ENCODE peak calls at places on chromosomes 1 and 21, in four cellular contexts. One of them, this sample, is unnamed.

GRCh38 chr1:158527190-158527815 is 26.9 kb downstream of the OR6Y1 start:
- DNase-seq in prostate gland: no peak
- DNase-seq in K562: no peak
- DNase-seq in right lobe of liver: no peak
- DNase-seq in this sample: no peak

GRCh38 chr1:231032963-231033362 is 7.1 kb downstream of the FAM89A start:
- DNase-seq in prostate gland: no peak
- DNase-seq in K562: no peak
- DNase-seq in right lobe of liver: no peak
- DNase-seq in this sample: no peak

GRCh38 chr1:29893806-29894205 is 657.5 kb downstream of the PTPRU start:
- DNase-seq in prostate gland: no peak
- DNase-seq in K562: no peak
- DNase-seq in right lobe of liver: no peak
- DNase-seq in this sample: no peak

GRCh38 chr1:185939142-185939541 is 205.0 kb downstream of the HMCN1 start:
- DNase-seq in prostate gland: no peak
- DNase-seq in K562: no peak
- DNase-seq in right lobe of liver: no peak
- DNase-seq in this sample: no peak

GRCh38 chr1:150970818-150971582 is 3.6 kb downstream of the CERS2 start:
- DNase-seq in prostate gland: peak; percentile 18
- DNase-seq in K562: no peak
- DNase-seq in right lobe of liver: peak; percentile 87
- DNase-seq in this sample: peak; percentile 58

GRCh38 chr1:195096051-195096521 is 1512.2 kb downstream of the KCNT2 start:
- DNase-seq in prostate gland: no peak
- DNase-seq in K562: no peak
- DNase-seq in right lobe of liver: peak; percentile 9
- DNase-seq in this sample: no peak

GRCh38 chr1:17189632-17190525 is 15.0 kb upstream of the PADI1 start:
- DNase-seq in prostate gland: no peak
- DNase-seq in K562: no peak
- DNase-seq in right lobe of liver: no peak
- DNase-seq in this sample: peak; percentile 72

GRCh38 chr1:198681247-198681646 is 42.4 kb downstream of the PTPRC start:
- DNase-seq in prostate gland: no peak
- DNase-seq in K562: no peak
- DNase-seq in right lobe of liver: no peak
- DNase-seq in this sample: no peak

GRCh38 chr1:198528376-198528775 is 12.1 kb downstream of the ATP6V1G3 start:
- DNase-seq in prostate gland: no peak
- DNase-seq in K562: no peak
- DNase-seq in right lobe of liver: no peak
- DNase-seq in this sample: no peak

GRCh38 chr1:38586993-38587646 is 272.5 kb downstream of the RRAGC start:
- DNase-seq in prostate gland: no peak
- DNase-seq in K562: peak; percentile 87
- DNase-seq in right lobe of liver: peak; percentile 59
- DNase-seq in this sample: no peak

GRCh38 chr1:6414443-6414844 is 5.3 kb downstream of the HES2 start:
- DNase-seq in prostate gland: peak; percentile 39
- DNase-seq in K562: peak; percentile 80
- DNase-seq in right lobe of liver: no peak
- DNase-seq in this sample: no peak

DNA sequence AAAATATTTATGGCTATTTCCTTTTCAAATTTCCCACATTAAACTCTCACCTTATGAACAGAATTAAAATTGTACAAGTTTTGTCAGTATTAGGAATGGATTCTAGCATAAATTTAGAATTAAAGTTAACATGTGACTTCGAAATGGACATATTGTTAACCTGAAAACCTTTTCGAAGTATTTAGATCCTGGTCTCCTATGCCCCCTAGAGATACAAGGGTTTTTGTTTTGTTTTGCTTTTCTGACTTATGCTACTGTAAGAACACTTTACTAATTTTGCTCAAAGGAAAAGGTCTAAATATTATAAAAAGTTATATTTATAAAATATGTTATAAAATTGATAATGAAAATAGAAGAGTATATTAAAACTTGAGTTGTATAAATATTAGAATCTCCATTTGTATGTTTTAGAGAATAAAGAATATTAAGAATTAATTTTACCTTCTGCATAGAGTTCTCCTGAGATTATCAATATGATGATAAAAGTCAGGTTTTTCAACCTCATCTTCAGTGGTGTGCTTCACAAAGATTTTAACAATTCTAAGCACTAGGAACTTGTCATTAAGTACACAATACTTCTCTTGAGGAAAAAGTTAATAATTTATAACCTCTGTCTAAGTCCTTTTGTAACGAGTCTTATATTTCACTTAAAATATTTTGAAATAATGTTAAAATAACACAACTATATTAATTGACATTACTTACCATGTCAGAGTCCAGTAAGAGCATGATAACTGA is at the start of gene F13B:
- DNase-seq in prostate gland: no peak
- DNase-seq in K562: no peak
- DNase-seq in right lobe of liver: no peak
- DNase-seq in this sample: no peak
- TF ChIP-seq POLR2A in prostate gland: no peak
- TF ChIP-seq POLR2A in K562: no peak
- TF ChIP-seq POLR2A in right lobe of liver: no peak
- TF ChIP-seq POLR2A in this sample: no peak

GRCh38 chr21:44518684-44519083 is 21.3 kb downstream of the KRTAP10-1 start:
- DNase-seq in prostate gland: no peak
- DNase-seq in K562: no peak
- DNase-seq in right lobe of liver: peak; percentile 11
- DNase-seq in this sample: no peak

GRCh38 chr21:44516342-44516741 is 23.7 kb downstream of the KRTAP10-1 start:
- DNase-seq in prostate gland: no peak
- DNase-seq in K562: no peak
- DNase-seq in right lobe of liver: peak; percentile 13
- DNase-seq in this sample: no peak

GRCh38 chr21:44515359-44516165 is 24.4 kb downstream of the KRTAP10-1 start:
- DNase-seq in prostate gland: no peak
- DNase-seq in K562: no peak
- DNase-seq in right lobe of liver: peak; percentile 20
- DNase-seq in this sample: no peak

GRCh38 chr21:44516828-44517174 is 23.2 kb downstream of the KRTAP10-1 start:
- DNase-seq in prostate gland: no peak
- DNase-seq in K562: no peak
- DNase-seq in right lobe of liver: peak; percentile 16
- DNase-seq in this sample: no peak

GRCh38 chr21:44517175-44517899 is 22.7 kb downstream of the KRTAP10-1 start:
- DNase-seq in prostate gland: no peak
- DNase-seq in K562: peak; percentile 92
- DNase-seq in right lobe of liver: peak; percentile 33
- DNase-seq in this sample: no peak
- H3K4me1 ChIP-seq in prostate gland: no peaks in the 10 kb centered on the region
- H3K4me1 ChIP-seq in K562: peaks cover 36% of the 10 kb centered on the region
- H3K4me1 ChIP-seq in right lobe of liver: no peaks in the 10 kb centered on the region
- H3K4me1 ChIP-seq in this sample: no peaks in the 10 kb centered on the region

GRCh38 chr1:110876748-110877341 is 3.9 kb downstream of the CD53 start:
- DNase-seq in prostate gland: no peak
- DNase-seq in K562: no peak
- DNase-seq in right lobe of liver: no peak
- DNase-seq in this sample: no peak
- H3K4me3 ChIP-seq in prostate gland: no peak overlapping the region
- H3K4me3 ChIP-seq in K562: no peak overlapping the region
- H3K4me3 ChIP-seq in right lobe of liver: no peak overlapping the region
- H3K4me3 ChIP-seq in this sample: no peak overlapping the region

GRCh38 chr1:169367686-169368405 is at the start of the genes BLZF1 and NME7:
- DNase-seq in prostate gland: peak; percentile 96
- DNase-seq in K562: peak; percentile 96
- DNase-seq in right lobe of liver: peak; percentile 96
- DNase-seq in this sample: peak; percentile 96
- TF ChIP-seq POLR2A in prostate gland: peak; percentile 31
- TF ChIP-seq POLR2A in K562: peak; percentile 83
- TF ChIP-seq POLR2A in right lobe of liver: peak; percentile 36
- TF ChIP-seq POLR2A in this sample: no peak